ENCODE peak calls at places on chromosomes 1 and 21, in seven cellular contexts. X is GM12891, P is SK-N-SH, R is K562, O is H1, S is HepG2, D is GM12878. M is an unnamed sample.

GRCh38 chr21:36692125-36692843 is 6.6 kb upstream of the SIM2 start:
- DNase-seq in X (no peak), P (no peak), R (no peak), O (no peak), S (no peak), D (no peak), M (no peak)

GRCh38 chr1:77126309-77126708 is 92.9 kb downstream of the PIGK start:
- DNase-seq in X (no peak), P (peak), R (peak), O (no peak), S (peak), D (no peak), M (no peak)

GRCh38 chr1:214899908-214900470 is 182.5 kb upstream of the KCNK2 start:
- DNase-seq in X (no peak), P (no peak), R (no peak), O (no peak), S (no peak), D (no peak), M (no peak)

GRCh38 chr1:234879157-234880080 is 249.2 kb downstream of the TOMM20 start:
- DNase-seq in X (no peak), P (no peak), R (no peak), O (no peak), S (no peak), D (no peak), M (no peak)

GRCh38 chr1:168726311-168726710 is 2.7 kb downstream of the DPT start:
- DNase-seq in X (no peak), P (no peak), R (no peak), O (no peak), S (no peak), D (no peak), M (no peak)

GRCh38 chr1:70411360-70411844 is 334 bp downstream of the CTH start:
- DNase-seq in X (no peak), P (peak), R (no peak), O (no peak), S (no peak), D (no peak), M (no peak)

GRCh38 chr1:228150458-228151169 is 884 bp downstream of the GJC2 start:
- DNase-seq in X (peak), P (peak), R (no peak), O (no peak), S (peak), D (no peak), M (no peak)

GRCh38 chr1:152386940-152387339 is 27.1 kb downstream of the CRNN start:
- DNase-seq in X (no peak), P (no peak), R (no peak), O (no peak), S (no peak), D (no peak), M (no peak)

GRCh38 chr1:172699111-172699510 is 40.2 kb downstream of the FASLG start:
- DNase-seq in X (no peak), P (no peak), R (no peak), O (no peak), S (no peak), D (peak), M (no peak)

GRCh38 chr1:189708674-189709073 is 769.0 kb downstream of the BRINP3 start:
- DNase-seq in X (no peak), P (peak), R (no peak), O (no peak), S (no peak), D (no peak), M (no peak)

GRCh38 chr21:42532466-42533181 is 19.0 kb downstream of the SLC37A1 start:
- DNase-seq in X (no peak), P (no peak), R (no peak), O (no peak), S (no peak), D (no peak), M (peak)

GRCh38 chr1:160522622-160523345 is at the start of gene SLAMF6:
- DNase-seq in X (no peak), P (no peak), R (peak), O (no peak), S (no peak), D (peak), M (no peak)

GRCh38 chr1:10761503-10762152 is 34.8 kb downstream of the CASZ1 start:
- DNase-seq in X (no peak), P (no peak), R (no peak), O (no peak), S (peak), D (no peak), M (no peak)

GRCh38 chr1:155002479-155003226 is at the start of gene ZBTB7B:
- DNase-seq in X (no peak), P (no peak), R (peak), O (no peak), S (no peak), D (no peak), M (no peak)

GRCh38 chr1:65431111-65431705 is 10.7 kb downstream of the LEPR start:
- DNase-seq in X (no peak), P (peak), R (peak), O (no peak), S (peak), D (no peak), M (no peak)

GRCh38 chr1:67336783-67337182 is 29.1 kb downstream of the IL12RB2 start:
- DNase-seq in X (no peak), P (no peak), R (no peak), O (no peak), S (no peak), D (no peak), M (no peak)

GRCh38 chr1:18855573-18855972 is 3.9 kb downstream of the TAS1R2 start:
- DNase-seq in X (no peak), P (no peak), R (no peak), O (no peak), S (peak), D (no peak), M (no peak)

GRCh38 chr1:205812271-205812877 is 624 bp downstream of the SLC41A1 start:
- DNase-seq in X (no peak), P (peak), R (peak), O (no peak), S (no peak), D (no peak), M (no peak)

GRCh38 chr1:1839311-1839965 is 51.4 kb downstream of the GNB1 start:
- DNase-seq in X (no peak), P (no peak), R (no peak), O (no peak), S (no peak), D (no peak), M (no peak)

GRCh38 chr1:166069390-166069789 is 97.4 kb downstream of the FAM78B start:
- DNase-seq in X (no peak), P (no peak), R (peak), O (no peak), S (no peak), D (no peak), M (no peak)

GRCh38 chr1:218671573-218671972 is 326.4 kb downstream of the TGFB2 start:
- DNase-seq in X (no peak), P (peak), R (no peak), O (no peak), S (no peak), D (no peak), M (no peak)

GRCh38 chr1:96236156-96236739 is 485.3 kb upstream of the PTBP2 start:
- DNase-seq in X (no peak), P (peak), R (no peak), O (no peak), S (peak), D (no peak), M (no peak)

GRCh38 chr21:42749226-42749625 is 95.8 kb downstream of the PDE9A start:
- DNase-seq in X (no peak), P (no peak), R (no peak), O (no peak), S (no peak), D (no peak), M (no peak)

GRCh38 chr1:203692565-203693470 is 66.2 kb downstream of the ATP2B4 start:
- DNase-seq in X (no peak), P (no peak), R (peak), O (no peak), S (no peak), D (no peak), M (no peak)

GRCh38 chr1:195238313-195238712 is 1369.9 kb downstream of the KCNT2 start:
- DNase-seq in X (no peak), P (no peak), R (no peak), O (no peak), S (no peak), D (no peak), M (no peak)

GRCh38 chr1:11571906-11572616 is 82.2 kb downstream of the FBXO2 start:
- DNase-seq in X (no peak), P (no peak), R (peak), O (peak), S (peak), D (no peak), M (no peak)

GRCh38 chr1:56577859-56578663 is 1.3 kb downstream of the PLPP3 start:
- DNase-seq in X (no peak), P (peak), R (no peak), O (no peak), S (peak), D (no peak), M (no peak)

GRCh38 chr1:236400061-236400638 is 6.1 kb downstream of the EDARADD start:
- DNase-seq in X (no peak), P (no peak), R (no peak), O (no peak), S (peak), D (no peak), M (no peak)

GRCh38 chr1:6303397-6304012 is 42.6 kb upstream of the GPR153 start:
- DNase-seq in X (no peak), P (no peak), R (no peak), O (no peak), S (no peak), D (no peak), M (no peak)

GRCh38 chr1:31593770-31594632 is 17.7 kb downstream of the TINAGL1 start:
- DNase-seq in X (peak), P (peak), R (peak), O (peak), S (peak), D (peak), M (peak)

GRCh38 chr21:41222247-41223068 is 54.5 kb downstream of the BACE2 start:
- DNase-seq in X (no peak), P (no peak), R (no peak), O (no peak), S (no peak), D (no peak), M (no peak)
- TF ChIP-seq TAF1 in X (no peak), P (no peak), R (no peak), O (no peak), S (no peak), D (no peak), M (no peak)

GRCh38 chr21:34802180-34802899 is 133.5 kb downstream of the CLIC6 start:
- DNase-seq in X (no peak), P (no peak), R (no peak), O (no peak), S (no peak), D (no peak), M (no peak)

GRCh38 chr21:34801519-34802132 is 132.8 kb downstream of the CLIC6 start:
- DNase-seq in X (peak), P (peak), R (peak), O (peak), S (no peak), D (no peak), M (no peak)

GRCh38 chr21:34797926-34798595 is 129.3 kb downstream of the CLIC6 start:
- DNase-seq in X (no peak), P (no peak), R (no peak), O (no peak), S (no peak), D (no peak), M (no peak)

GRCh38 chr21:34799092-34799491 is 130.3 kb downstream of the CLIC6 start:
- DNase-seq in X (no peak), P (no peak), R (no peak), O (no peak), S (no peak), D (no peak), M (no peak)

GRCh38 chr21:34800797-34801518 is 132.2 kb downstream of the CLIC6 start:
- DNase-seq in X (no peak), P (no peak), R (no peak), O (no peak), S (no peak), D (no peak), M (no peak)
- TF ChIP-seq TAF1 in X (no peak), P (no peak), R (no peak), O (no peak), S (no peak), D (no peak), M (no peak)

DNA sequence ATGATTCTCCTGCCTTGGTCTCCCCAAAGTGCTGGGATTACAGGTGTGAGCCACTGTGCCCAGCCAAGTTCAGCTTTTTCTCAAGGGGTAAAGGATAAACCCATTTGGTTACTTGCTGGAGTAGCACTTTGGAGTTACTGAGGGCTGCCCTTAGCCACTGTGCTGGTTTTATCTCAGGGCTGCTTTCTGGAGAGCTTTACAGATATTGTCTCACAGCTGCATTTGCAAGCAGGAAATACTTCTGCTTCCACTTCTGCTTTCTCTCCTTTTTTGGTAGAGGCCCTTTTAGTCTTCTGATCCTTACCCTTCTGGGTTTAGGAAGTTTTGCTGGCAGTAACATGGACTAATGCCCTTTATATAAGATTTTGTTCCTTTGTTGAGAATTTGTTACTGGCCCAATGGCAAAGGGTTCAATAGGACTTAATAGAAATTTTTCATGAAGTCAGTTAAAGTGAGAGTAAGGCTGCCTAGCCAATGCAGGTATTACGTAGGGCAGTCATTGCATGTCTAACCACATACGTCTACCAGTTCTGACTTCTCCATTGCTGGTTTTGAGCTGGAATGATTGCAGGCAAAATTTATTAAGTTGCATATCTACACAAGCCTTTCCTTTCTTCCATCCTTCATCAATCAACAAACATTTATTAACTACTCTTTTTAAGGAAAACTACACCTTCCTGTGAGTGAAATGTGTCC is 24.4 kb downstream of the CAP1 start:
- DNase-seq in X (peak), P (no peak), R (no peak), O (no peak), S (no peak), D (peak), M (no peak)
- TF ChIP-seq TAF1 in X (no peak), P (no peak), R (no peak), O (no peak), S (no peak), D (no peak), M (no peak)

GRCh38 chr1:213773975-213774374 is 213.8 kb upstream of the PROX1 start:
- DNase-seq in X (no peak), P (no peak), R (no peak), O (no peak), S (no peak), D (no peak), M (no peak)

GRCh38 chr1:213772142-213772541 is 215.6 kb upstream of the PROX1 start:
- DNase-seq in X (no peak), P (no peak), R (no peak), O (no peak), S (peak), D (no peak), M (no peak)

GRCh38 chr1:213779228-213779627 is 208.5 kb upstream of the PROX1 start:
- DNase-seq in X (no peak), P (no peak), R (no peak), O (no peak), S (peak), D (no peak), M (no peak)

GRCh38 chr1:213772711-213773110 is 215.1 kb upstream of the PROX1 start:
- DNase-seq in X (no peak), P (no peak), R (no peak), O (no peak), S (no peak), D (no peak), M (no peak)

DNA sequence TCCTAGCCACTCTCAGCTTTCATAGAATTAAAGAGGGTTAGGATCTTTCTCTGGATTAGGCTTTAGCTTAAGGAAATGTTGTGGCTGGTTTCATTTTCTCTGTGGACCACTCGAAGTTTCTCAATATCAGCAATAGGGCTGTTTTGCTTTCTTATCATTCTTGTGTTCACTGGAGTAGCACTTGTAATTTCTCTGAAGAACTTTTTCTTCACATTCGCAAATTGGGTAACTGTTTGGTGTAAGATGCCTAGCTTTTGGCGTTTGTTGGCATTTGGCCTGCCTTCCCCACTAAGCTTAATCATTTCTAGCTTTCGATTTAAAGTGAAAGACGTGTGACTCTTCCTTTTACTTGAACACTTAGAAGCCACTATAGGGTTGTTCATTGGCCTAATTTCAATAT is 210.8 kb upstream of the PROX1 start:
- DNase-seq in X (no peak), P (no peak), R (no peak), O (no peak), S (no peak), D (no peak), M (no peak)
- TF ChIP-seq TAF1 in X (no peak), P (no peak), R (no peak), O (no peak), S (no peak), D (no peak), M (no peak)